ENCODE peak calls at places on chromosomes 3 and 15, in nine cellular contexts. One of them, this sample, is unnamed.

GRCh38 chr3:194311000-194311399 is 40.1 kb downstream of the CPN2 start:
- DNase-seq in AG09319: no peak
- DNase-seq in AG10803: no peak
- DNase-seq in iris pigment epithelial cell: no peak
- DNase-seq in stimulated activated CD4-positive, alpha-beta T cell treated with anti-CD3 and anti-CD28 coated beads, Interleukin-1b, Interleukin-23, amount 100 ng/mL, for 24 hours: no peak
- DNase-seq in ureter: no peak
- DNase-seq in CD8-positive, alpha-beta T cell: no peak
- DNase-seq in heart left ventricle: no peak
- DNase-seq in OCI-M1: no peak
- DNase-seq in this sample: no peak

GRCh38 chr3:42353632-42354031 is 56.8 kb downstream of the LYZL4 start:
- DNase-seq in AG09319: no peak
- DNase-seq in AG10803: no peak
- DNase-seq in iris pigment epithelial cell: no peak
- DNase-seq in stimulated activated CD4-positive, alpha-beta T cell treated with anti-CD3 and anti-CD28 coated beads, Interleukin-1b, Interleukin-23, amount 100 ng/mL, for 24 hours: no peak
- DNase-seq in ureter: no peak
- DNase-seq in CD8-positive, alpha-beta T cell: no peak
- DNase-seq in heart left ventricle: no peak
- DNase-seq in OCI-M1: no peak
- DNase-seq in this sample: no peak

GRCh38 chr3:64594129-64594528 is 93.7 kb downstream of the ADAMTS9 start:
- DNase-seq in AG09319: no peak
- DNase-seq in AG10803: no peak
- DNase-seq in iris pigment epithelial cell: no peak
- DNase-seq in stimulated activated CD4-positive, alpha-beta T cell treated with anti-CD3 and anti-CD28 coated beads, Interleukin-1b, Interleukin-23, amount 100 ng/mL, for 24 hours: no peak
- DNase-seq in ureter: no peak
- DNase-seq in CD8-positive, alpha-beta T cell: no peak
- DNase-seq in heart left ventricle: no peak
- DNase-seq in OCI-M1: no peak
- DNase-seq in this sample: peak

GRCh38 chr3:135860761-135861160 is 104.8 kb upstream of the PPP2R3A start:
- DNase-seq in AG09319: no peak
- DNase-seq in AG10803: peak
- DNase-seq in iris pigment epithelial cell: no peak
- DNase-seq in stimulated activated CD4-positive, alpha-beta T cell treated with anti-CD3 and anti-CD28 coated beads, Interleukin-1b, Interleukin-23, amount 100 ng/mL, for 24 hours: no peak
- DNase-seq in ureter: no peak
- DNase-seq in CD8-positive, alpha-beta T cell: no peak
- DNase-seq in heart left ventricle: no peak
- DNase-seq in OCI-M1: no peak
- DNase-seq in this sample: no peak

GRCh38 chr3:189937302-189938255 is 183.1 kb downstream of the P3H2 start:
- DNase-seq in AG09319: peak
- DNase-seq in AG10803: peak
- DNase-seq in iris pigment epithelial cell: peak
- DNase-seq in stimulated activated CD4-positive, alpha-beta T cell treated with anti-CD3 and anti-CD28 coated beads, Interleukin-1b, Interleukin-23, amount 100 ng/mL, for 24 hours: no peak
- DNase-seq in ureter: no peak
- DNase-seq in CD8-positive, alpha-beta T cell: no peak
- DNase-seq in heart left ventricle: no peak
- DNase-seq in OCI-M1: no peak
- DNase-seq in this sample: no peak

GRCh38 chr15:31341501-31342195 is 15.0 kb downstream of the KLF13 start:
- DNase-seq in AG09319: no peak
- DNase-seq in AG10803: no peak
- DNase-seq in iris pigment epithelial cell: no peak
- DNase-seq in stimulated activated CD4-positive, alpha-beta T cell treated with anti-CD3 and anti-CD28 coated beads, Interleukin-1b, Interleukin-23, amount 100 ng/mL, for 24 hours: no peak
- DNase-seq in ureter: no peak
- DNase-seq in CD8-positive, alpha-beta T cell: peak
- DNase-seq in heart left ventricle: no peak
- DNase-seq in OCI-M1: no peak
- DNase-seq in this sample: no peak

GRCh38 chr15:71469393-71469792 is 341.0 kb upstream of the NR2E3 start:
- DNase-seq in AG09319: peak
- DNase-seq in AG10803: peak
- DNase-seq in iris pigment epithelial cell: peak
- DNase-seq in stimulated activated CD4-positive, alpha-beta T cell treated with anti-CD3 and anti-CD28 coated beads, Interleukin-1b, Interleukin-23, amount 100 ng/mL, for 24 hours: no peak
- DNase-seq in ureter: no peak
- DNase-seq in CD8-positive, alpha-beta T cell: no peak
- DNase-seq in heart left ventricle: no peak
- DNase-seq in OCI-M1: no peak
- DNase-seq in this sample: no peak

GRCh38 chr15:80105193-80105984 is 45.9 kb downstream of the ZFAND6 start:
- DNase-seq in AG09319: peak
- DNase-seq in AG10803: peak
- DNase-seq in iris pigment epithelial cell: peak
- DNase-seq in stimulated activated CD4-positive, alpha-beta T cell treated with anti-CD3 and anti-CD28 coated beads, Interleukin-1b, Interleukin-23, amount 100 ng/mL, for 24 hours: no peak
- DNase-seq in ureter: no peak
- DNase-seq in CD8-positive, alpha-beta T cell: no peak
- DNase-seq in heart left ventricle: no peak
- DNase-seq in OCI-M1: peak
- DNase-seq in this sample: no peak

GRCh38 chr3:156509209-156510174 is 45.4 kb downstream of the SSR3 start:
- DNase-seq in AG09319: peak
- DNase-seq in AG10803: peak
- DNase-seq in iris pigment epithelial cell: peak
- DNase-seq in stimulated activated CD4-positive, alpha-beta T cell treated with anti-CD3 and anti-CD28 coated beads, Interleukin-1b, Interleukin-23, amount 100 ng/mL, for 24 hours: no peak
- DNase-seq in ureter: no peak
- DNase-seq in CD8-positive, alpha-beta T cell: no peak
- DNase-seq in heart left ventricle: no peak
- DNase-seq in OCI-M1: peak
- DNase-seq in this sample: no peak